ENCODE peak calls at places on chromosomes 2 and 18, in six cellular contexts. One of them, this sample, is unnamed.

GRCh38 chr2:45669109-45669508 is 17.6 kb downstream of the PRKCE start:
- DNase-seq in A549: no peak
- DNase-seq in K562: peak
- DNase-seq in HepG2: no peak
- DNase-seq in GM12878: no peak
- DNase-seq in endothelial cell of umbilical vein: peak
- DNase-seq in this sample: no peak

GRCh38 chr2:39521876-39522517 is 84.9 kb upstream of the MAP4K3 start:
- DNase-seq in A549: no peak
- DNase-seq in K562: no peak
- DNase-seq in HepG2: no peak
- DNase-seq in GM12878: no peak
- DNase-seq in endothelial cell of umbilical vein: no peak
- DNase-seq in this sample: no peak

GRCh38 chr2:236178921-236179652 is 10.9 kb upstream of the GBX2 start:
- DNase-seq in A549: no peak
- DNase-seq in K562: no peak
- DNase-seq in HepG2: no peak
- DNase-seq in GM12878: no peak
- DNase-seq in endothelial cell of umbilical vein: peak
- DNase-seq in this sample: no peak

GRCh38 chr18:61687317-61687716 is 205.5 kb downstream of the RNF152 start:
- DNase-seq in A549: no peak
- DNase-seq in K562: no peak
- DNase-seq in HepG2: no peak
- DNase-seq in GM12878: no peak
- DNase-seq in endothelial cell of umbilical vein: no peak
- DNase-seq in this sample: no peak

GRCh38 chr2:121205321-121205942 is 79.6 kb downstream of the TFCP2L1 start:
- DNase-seq in A549: no peak
- DNase-seq in K562: no peak
- DNase-seq in HepG2: no peak
- DNase-seq in GM12878: no peak
- DNase-seq in endothelial cell of umbilical vein: no peak
- DNase-seq in this sample: no peak

GRCh38 chr18:79914614-79915160 is 36.8 kb downstream of the SLC66A2 start:
- DNase-seq in A549: no peak
- DNase-seq in K562: no peak
- DNase-seq in HepG2: no peak
- DNase-seq in GM12878: no peak
- DNase-seq in endothelial cell of umbilical vein: no peak
- DNase-seq in this sample: no peak

GRCh38 chr2:134245340-134245984 is 8.4 kb upstream of the MGAT5 start:
- DNase-seq in A549: peak
- DNase-seq in K562: peak
- DNase-seq in HepG2: peak
- DNase-seq in GM12878: no peak
- DNase-seq in endothelial cell of umbilical vein: peak
- DNase-seq in this sample: peak

GRCh38 chr2:100031604-100032003 is 110.8 kb downstream of the AFF3 start:
- DNase-seq in A549: no peak
- DNase-seq in K562: no peak
- DNase-seq in HepG2: no peak
- DNase-seq in GM12878: no peak
- DNase-seq in endothelial cell of umbilical vein: no peak
- DNase-seq in this sample: no peak

GRCh38 chr2:129936334-129936934 is 43.0 kb upstream of the RAB6C start:
- DNase-seq in A549: no peak
- DNase-seq in K562: peak
- DNase-seq in HepG2: peak
- DNase-seq in GM12878: no peak
- DNase-seq in endothelial cell of umbilical vein: no peak
- DNase-seq in this sample: peak

GRCh38 chr2:137865954-137866540 is 98.2 kb upstream of the HNMT start:
- DNase-seq in A549: peak
- DNase-seq in K562: peak
- DNase-seq in HepG2: peak
- DNase-seq in GM12878: no peak
- DNase-seq in endothelial cell of umbilical vein: peak
- DNase-seq in this sample: peak

GRCh38 chr2:38128653-38129052 is 52.7 kb upstream of the CYP1B1 start:
- DNase-seq in A549: no peak
- DNase-seq in K562: no peak
- DNase-seq in HepG2: no peak
- DNase-seq in GM12878: peak
- DNase-seq in endothelial cell of umbilical vein: no peak
- DNase-seq in this sample: peak

GRCh38 chr18:21272016-21272582 is 30.1 kb downstream of the GREB1L start:
- DNase-seq in A549: no peak
- DNase-seq in K562: no peak
- DNase-seq in HepG2: no peak
- DNase-seq in GM12878: no peak
- DNase-seq in endothelial cell of umbilical vein: no peak
- DNase-seq in this sample: peak

GRCh38 chr2:5555636-5556035 is 136.5 kb upstream of the SOX11 start:
- DNase-seq in A549: no peak
- DNase-seq in K562: no peak
- DNase-seq in HepG2: no peak
- DNase-seq in GM12878: no peak
- DNase-seq in endothelial cell of umbilical vein: no peak
- DNase-seq in this sample: no peak

GRCh38 chr18:45171575-45172225 is 443.6 kb upstream of the SLC14A2 start:
- DNase-seq in A549: no peak
- DNase-seq in K562: no peak
- DNase-seq in HepG2: no peak
- DNase-seq in GM12878: no peak
- DNase-seq in endothelial cell of umbilical vein: no peak
- DNase-seq in this sample: no peak

GRCh38 chr2:215577356-215577755 is 141.5 kb upstream of the FN1 start:
- DNase-seq in A549: no peak
- DNase-seq in K562: no peak
- DNase-seq in HepG2: no peak
- DNase-seq in GM12878: no peak
- DNase-seq in endothelial cell of umbilical vein: peak
- DNase-seq in this sample: no peak

GRCh38 chr2:44237221-44237620 is 38.1 kb upstream of the SLC3A1 start:
- DNase-seq in A549: no peak
- DNase-seq in K562: no peak
- DNase-seq in HepG2: no peak
- DNase-seq in GM12878: peak
- DNase-seq in endothelial cell of umbilical vein: no peak
- DNase-seq in this sample: no peak

GRCh38 chr2:240956935-240957655 is 41.3 kb upstream of the SNED1 start:
- DNase-seq in A549: no peak
- DNase-seq in K562: no peak
- DNase-seq in HepG2: no peak
- DNase-seq in GM12878: no peak
- DNase-seq in endothelial cell of umbilical vein: no peak
- DNase-seq in this sample: no peak

GRCh38 chr2:226611944-226612318 is 187.7 kb downstream of the IRS1 start:
- DNase-seq in A549: no peak
- DNase-seq in K562: no peak
- DNase-seq in HepG2: no peak
- DNase-seq in GM12878: no peak
- DNase-seq in endothelial cell of umbilical vein: no peak
- DNase-seq in this sample: no peak

GRCh38 chr2:69298862-69299261 is 88.2 kb downstream of the GFPT1 start:
- DNase-seq in A549: no peak
- DNase-seq in K562: no peak
- DNase-seq in HepG2: no peak
- DNase-seq in GM12878: no peak
- DNase-seq in endothelial cell of umbilical vein: no peak
- DNase-seq in this sample: no peak

GRCh38 chr2:198371902-198372611 is 567.7 kb downstream of the PLCL1 start:
- DNase-seq in A549: no peak
- DNase-seq in K562: peak
- DNase-seq in HepG2: no peak
- DNase-seq in GM12878: peak
- DNase-seq in endothelial cell of umbilical vein: no peak
- DNase-seq in this sample: peak

GRCh38 chr2:79831919-79832318 is 319.1 kb downstream of the CTNNA2 start:
- DNase-seq in A549: no peak
- DNase-seq in K562: no peak
- DNase-seq in HepG2: no peak
- DNase-seq in GM12878: no peak
- DNase-seq in endothelial cell of umbilical vein: no peak
- DNase-seq in this sample: no peak

GRCh38 chr2:79827881-79828280 is 315.0 kb downstream of the CTNNA2 start:
- DNase-seq in A549: no peak
- DNase-seq in K562: no peak
- DNase-seq in HepG2: no peak
- DNase-seq in GM12878: no peak
- DNase-seq in endothelial cell of umbilical vein: no peak
- DNase-seq in this sample: no peak

GRCh38 chr2:79833235-79833878 is 320.5 kb downstream of the CTNNA2 start:
- DNase-seq in A549: no peak
- DNase-seq in K562: no peak
- DNase-seq in HepG2: no peak
- DNase-seq in GM12878: no peak
- DNase-seq in endothelial cell of umbilical vein: no peak
- DNase-seq in this sample: no peak

GRCh38 chr2:79832540-79833234 is 319.8 kb downstream of the CTNNA2 start:
- DNase-seq in A549: no peak
- DNase-seq in K562: no peak
- DNase-seq in HepG2: no peak
- DNase-seq in GM12878: no peak
- DNase-seq in endothelial cell of umbilical vein: no peak
- DNase-seq in this sample: no peak
- TF ChIP-seq MAX in A549: no peak
- TF ChIP-seq MAX in K562: no peak
- TF ChIP-seq MAX in HepG2: no peak
- TF ChIP-seq MAX in GM12878: no peak
- TF ChIP-seq MAX in endothelial cell of umbilical vein: no peak
- TF ChIP-seq MAX in this sample: no peak

GRCh38 chr2:239433777-239434396 is 33.1 kb upstream of the HDAC4 start:
- DNase-seq in A549: no peak
- DNase-seq in K562: no peak
- DNase-seq in HepG2: no peak
- DNase-seq in GM12878: no peak
- DNase-seq in endothelial cell of umbilical vein: peak
- DNase-seq in this sample: peak
- TF ChIP-seq MYC in A549: no peak
- TF ChIP-seq MYC in K562: no peak
- TF ChIP-seq MYC in HepG2: no peak
- TF ChIP-seq MYC in GM12878: no peak
- TF ChIP-seq MYC in endothelial cell of umbilical vein: no peak
- TF ChIP-seq MYC in this sample: no peak

GRCh38 chr2:10406491-10406890 is 41.6 kb downstream of the ODC1 start:
- DNase-seq in A549: no peak
- DNase-seq in K562: no peak
- DNase-seq in HepG2: no peak
- DNase-seq in GM12878: no peak
- DNase-seq in endothelial cell of umbilical vein: no peak
- DNase-seq in this sample: no peak

GRCh38 chr2:10408649-10409579 is 39.2 kb downstream of the ODC1 start:
- DNase-seq in A549: peak
- DNase-seq in K562: peak
- DNase-seq in HepG2: peak
- DNase-seq in GM12878: peak
- DNase-seq in endothelial cell of umbilical vein: peak
- DNase-seq in this sample: peak

GRCh38 chr2:10406016-10406415 is 42.1 kb downstream of the ODC1 start:
- DNase-seq in A549: no peak
- DNase-seq in K562: no peak
- DNase-seq in HepG2: no peak
- DNase-seq in GM12878: no peak
- DNase-seq in endothelial cell of umbilical vein: no peak
- DNase-seq in this sample: no peak

GRCh38 chr2:10407432-10407831 is 40.7 kb downstream of the ODC1 start:
- DNase-seq in A549: no peak
- DNase-seq in K562: no peak
- DNase-seq in HepG2: no peak
- DNase-seq in GM12878: no peak
- DNase-seq in endothelial cell of umbilical vein: no peak
- DNase-seq in this sample: peak

GRCh38 chr2:10407841-10408648 is 40.1 kb downstream of the ODC1 start:
- DNase-seq in A549: peak
- DNase-seq in K562: peak
- DNase-seq in HepG2: peak
- DNase-seq in GM12878: peak
- DNase-seq in endothelial cell of umbilical vein: peak
- DNase-seq in this sample: peak
- TF ChIP-seq POLR2A in A549: no peak
- TF ChIP-seq POLR2A in K562: peak
- TF ChIP-seq POLR2A in HepG2: peak
- TF ChIP-seq POLR2A in GM12878: no peak
- TF ChIP-seq POLR2A in endothelial cell of umbilical vein: no peak
- TF ChIP-seq POLR2A in this sample: no peak

DNA sequence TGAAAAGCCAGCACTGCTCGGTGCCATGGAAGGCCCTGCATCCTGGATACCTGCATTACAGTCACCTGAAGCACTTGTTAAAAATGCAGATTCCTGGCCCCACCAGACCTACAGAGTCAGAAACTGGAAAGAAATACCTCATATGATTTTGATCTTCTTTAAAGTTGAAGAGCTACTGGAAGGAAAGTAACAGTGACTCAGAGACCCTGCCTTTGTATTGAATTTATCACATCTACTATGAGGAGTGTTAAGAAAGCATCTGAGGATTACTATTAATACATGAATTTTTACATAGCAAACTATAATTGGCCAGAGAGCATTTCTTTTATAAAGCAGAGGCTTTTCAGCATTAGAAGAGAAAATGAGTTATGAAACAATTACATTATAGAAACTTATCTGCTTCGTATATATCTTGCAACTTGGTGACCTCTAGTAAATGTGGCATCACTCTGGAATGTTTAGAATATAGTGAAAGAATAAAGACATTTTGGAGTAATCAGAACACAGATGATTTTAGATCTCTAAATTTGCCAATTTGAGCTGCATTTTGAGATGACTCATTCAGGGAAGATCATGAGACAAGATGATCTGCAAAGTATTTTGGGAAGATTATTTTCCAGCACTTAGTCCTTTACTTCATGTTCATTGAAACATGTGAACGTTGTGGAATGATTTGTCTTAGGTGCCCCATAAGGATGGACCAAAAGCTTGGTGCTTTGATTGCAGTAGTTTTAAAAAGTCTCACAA is 12.2 kb downstream of the PTPRM start:
- DNase-seq in A549: no peak
- DNase-seq in K562: no peak
- DNase-seq in HepG2: no peak
- DNase-seq in GM12878: no peak
- DNase-seq in endothelial cell of umbilical vein: no peak
- DNase-seq in this sample: no peak
- TF ChIP-seq MAX in A549: no peak
- TF ChIP-seq MAX in K562: no peak
- TF ChIP-seq MAX in HepG2: no peak
- TF ChIP-seq MAX in GM12878: no peak
- TF ChIP-seq MAX in endothelial cell of umbilical vein: no peak
- TF ChIP-seq MAX in this sample: no peak

This sample was measured in NB4.